ENCODE peak calls at places on chromosome 11, in six cellular contexts. I is Caco-2; Z is left cardiac atrium; Q is neuronal stem cell; F is IMR-90; V is stimulated activated CD4-positive, alpha-beta T cell treated with anti-CD3 and anti-CD28 coated beads, TNF-alpha, amount 100 ng/mL, for 24 hours. O is an unnamed sample.
A peak's percentile ranks its signal among the peaks of the same experiment; 100 is the strongest.

GRCh38 chr11:12775955-12776354 is 101.7 kb downstream of the TEAD1 start:
- DNase-seq in Q (no peak), I (no peak), V (no peak), F (no peak), Z (no peak), O (no peak)

GRCh38 chr11:128478305-128478704 is 109.1 kb downstream of the ETS1 start:
- DNase-seq in I (no peak), V (no peak), Z (no peak), Q (no peak), F (no peak), O (no peak)

GRCh38 chr11:122309262-122309925 is 193.4 kb upstream of the BLID start:
- DNase-seq in I (no peak), Q (no peak), V (no peak), F (no peak), Z (peak; percentile 22), O (no peak)

GRCh38 chr11:114317738-114318137 is 21.5 kb downstream of the NNMT start:
- DNase-seq in F (peak; percentile 67), Z (peak; percentile 59), Q (peak; percentile 51), V (no peak), I (peak; percentile 52), O (peak; percentile 53)

GRCh38 chr11:41895106-41895505 is 435.7 kb upstream of the LRRC4C start:
- DNase-seq in I (no peak), Q (no peak), V (no peak), F (no peak), Z (no peak), O (no peak)

GRCh38 chr11:131889146-131889577 is 518.7 kb downstream of the NTM start:
- DNase-seq in F (peak; percentile 95), Z (no peak), V (no peak), I (no peak), Q (no peak), O (peak; percentile 94)

GRCh38 chr11:58616594-58616993 is 5.9 kb upstream of the CNTF start:
- DNase-seq in F (peak; percentile 95), Q (no peak), I (no peak), Z (peak; percentile 41), V (no peak), O (no peak)

GRCh38 chr11:43567396-43567975 is 113.1 kb upstream of the HSD17B12 start:
- DNase-seq in I (peak; percentile 39), Z (no peak), V (no peak), Q (no peak), F (peak; percentile 56), O (peak; percentile 26)

GRCh38 chr11:12725047-12725862 is 51.0 kb downstream of the TEAD1 start:
- DNase-seq in Q (no peak), Z (no peak), V (no peak), I (no peak), F (no peak), O (no peak)

GRCh38 chr11:24064309-24064903 is 432.4 kb upstream of the LUZP2 start:
- DNase-seq in I (no peak), Q (peak; percentile 50), F (no peak), Z (no peak), V (no peak), O (no peak)

GRCh38 chr11:70808686-70809375 is 410.5 kb downstream of the CTTN start:
- DNase-seq in Q (no peak), I (no peak), F (no peak), V (no peak), Z (no peak), O (no peak)

GRCh38 chr11:119828011-119828410 is 99.0 kb upstream of the NECTIN1 start:
- DNase-seq in Z (no peak), V (no peak), Q (no peak), F (no peak), I (no peak), O (no peak)

GRCh38 chr11:76658651-76659650 is 11.6 kb downstream of the LRRC32 start:
- DNase-seq in F (no peak), I (no peak), V (no peak), Z (no peak), Q (no peak), O (no peak)

GRCh38 chr11:73308963-73309960 is 1.2 kb downstream of the ARHGEF17 start:
- DNase-seq in V (no peak), I (peak; percentile 93), F (peak; percentile 96), Z (peak; percentile 94), Q (peak; percentile 78), O (no peak)

GRCh38 chr11:68962527-68963250 is 18.1 kb downstream of the MRGPRD start:
- DNase-seq in Z (no peak), F (no peak), Q (no peak), V (no peak), I (no peak), O (no peak)

GRCh38 chr11:12125609-12126149 is 15.3 kb downstream of the MICAL2 start:
- DNase-seq in V (no peak), I (peak; percentile 47), Z (no peak), F (peak; percentile 65), Q (no peak), O (no peak)

GRCh38 chr11:34174411-34175041 is 69.1 kb downstream of the NAT10 start:
- DNase-seq in F (peak; percentile 49), I (peak; percentile 88), Z (peak; percentile 88), Q (peak; percentile 80), V (peak; percentile 68), O (peak; percentile 74)

GRCh38 chr11:112195906-112196305 is 20.6 kb downstream of the BCO2 start:
- DNase-seq in I (peak; percentile 46), Q (no peak), Z (no peak), V (no peak), F (no peak), O (no peak)

GRCh38 chr11:101453682-101454081 is 130.1 kb downstream of the TRPC6 start:
- DNase-seq in Z (no peak), Q (no peak), V (no peak), I (no peak), F (peak; percentile 73), O (no peak)

GRCh38 chr11:117529767-117530166 is 202.1 kb downstream of the CEP164 start:
- DNase-seq in F (no peak), Q (no peak), Z (no peak), V (no peak), I (no peak), O (no peak)